ENCODE peak calls at places on chromosomes 11 and 22, in four cellular contexts. One of them, this sample, is unnamed.

GRCh38 chr22:21961886-21962654 is 9.4 kb upstream of the PPM1F start:
- DNase-seq in fibroblast of lung: peak; percentile 41
- DNase-seq in fibroblast of pulmonary artery: no peak
- DNase-seq in mucosa of descending colon: peak; percentile 26
- DNase-seq in this sample: peak; percentile 41

GRCh38 chr11:126186031-126186698 is 25.3 kb downstream of the RPUSD4 start:
- DNase-seq in fibroblast of lung: no peak
- DNase-seq in fibroblast of pulmonary artery: no peak
- DNase-seq in mucosa of descending colon: no peak
- DNase-seq in this sample: no peak

GRCh38 chr11:99154277-99154676 is 133.5 kb downstream of the CNTN5 start:
- DNase-seq in fibroblast of lung: no peak
- DNase-seq in fibroblast of pulmonary artery: no peak
- DNase-seq in mucosa of descending colon: no peak
- DNase-seq in this sample: no peak

GRCh38 chr22:42792453-42792908 is 64.6 kb downstream of the ARFGAP3 start:
- DNase-seq in fibroblast of lung: no peak
- DNase-seq in fibroblast of pulmonary artery: no peak
- DNase-seq in mucosa of descending colon: no peak
- DNase-seq in this sample: no peak

GRCh38 chr11:76770642-76771445 is 12.3 kb upstream of the TSKU start:
- DNase-seq in fibroblast of lung: peak; percentile 98
- DNase-seq in fibroblast of pulmonary artery: peak; percentile 79
- DNase-seq in mucosa of descending colon: peak; percentile 53
- DNase-seq in this sample: peak; percentile 94

GRCh38 chr22:40898850-40899357 is 37.0 kb upstream of the DNAJB7 start:
- DNase-seq in fibroblast of lung: peak; percentile 58
- DNase-seq in fibroblast of pulmonary artery: peak; percentile 73
- DNase-seq in mucosa of descending colon: peak; percentile 17
- DNase-seq in this sample: peak; percentile 62

GRCh38 chr11:32884770-32885384 is 7.7 kb upstream of the QSER1 start:
- DNase-seq in fibroblast of lung: peak; percentile 7
- DNase-seq in fibroblast of pulmonary artery: peak; percentile 36
- DNase-seq in mucosa of descending colon: no peak
- DNase-seq in this sample: peak; percentile 19

GRCh38 chr11:134040386-134041297 is 28.2 kb upstream of the JAM3 start:
- DNase-seq in fibroblast of lung: peak; percentile 90
- DNase-seq in fibroblast of pulmonary artery: peak; percentile 56
- DNase-seq in mucosa of descending colon: peak; percentile 43
- DNase-seq in this sample: peak; percentile 85

GRCh38 chr11:134993691-134994243 is 581.7 kb upstream of the B3GAT1 start:
- DNase-seq in fibroblast of lung: no peak
- DNase-seq in fibroblast of pulmonary artery: no peak
- DNase-seq in mucosa of descending colon: no peak
- DNase-seq in this sample: no peak

GRCh38 chr22:23789638-23790037 is 2.9 kb downstream of the SMARCB1 start:
- DNase-seq in fibroblast of lung: no peak
- DNase-seq in fibroblast of pulmonary artery: no peak
- DNase-seq in mucosa of descending colon: no peak
- DNase-seq in this sample: no peak

GRCh38 chr11:63558459-63559157 is 4.6 kb downstream of the PLAAT2 start:
- DNase-seq in fibroblast of lung: no peak
- DNase-seq in fibroblast of pulmonary artery: no peak
- DNase-seq in mucosa of descending colon: no peak
- DNase-seq in this sample: no peak

GRCh38 chr11:19441752-19442553 is 201.2 kb upstream of the E2F8 start:
- DNase-seq in fibroblast of lung: peak; percentile 98
- DNase-seq in fibroblast of pulmonary artery: peak; percentile 97
- DNase-seq in mucosa of descending colon: no peak
- DNase-seq in this sample: peak; percentile 75

GRCh38 chr11:70671083-70671482 is 272.8 kb downstream of the CTTN start:
- DNase-seq in fibroblast of lung: no peak
- DNase-seq in fibroblast of pulmonary artery: no peak
- DNase-seq in mucosa of descending colon: no peak
- DNase-seq in this sample: no peak

GRCh38 chr11:131593301-131593700 is 222.9 kb downstream of the NTM start:
- DNase-seq in fibroblast of lung: no peak
- DNase-seq in fibroblast of pulmonary artery: no peak
- DNase-seq in mucosa of descending colon: no peak
- DNase-seq in this sample: no peak

GRCh38 chr11:76275446-76275845 is 69.1 kb upstream of the WNT11 start:
- DNase-seq in fibroblast of lung: no peak
- DNase-seq in fibroblast of pulmonary artery: no peak
- DNase-seq in mucosa of descending colon: no peak
- DNase-seq in this sample: no peak

GRCh38 chr11:130170345-130170744 is 10.8 kb downstream of the ST14 start:
- DNase-seq in fibroblast of lung: no peak
- DNase-seq in fibroblast of pulmonary artery: no peak
- DNase-seq in mucosa of descending colon: no peak
- DNase-seq in this sample: no peak

GRCh38 chr11:86579406-86579731 is 93.0 kb downstream of the ME3 start:
- DNase-seq in fibroblast of lung: no peak
- DNase-seq in fibroblast of pulmonary artery: no peak
- DNase-seq in mucosa of descending colon: no peak
- DNase-seq in this sample: no peak

GRCh38 chr22:47199261-47199948 is 437.0 kb downstream of the TBC1D22A start:
- DNase-seq in fibroblast of lung: no peak
- DNase-seq in fibroblast of pulmonary artery: no peak
- DNase-seq in mucosa of descending colon: no peak
- DNase-seq in this sample: no peak

GRCh38 chr11:2092464-2092910 is 46.7 kb downstream of the IGF2 start:
- DNase-seq in fibroblast of lung: no peak
- DNase-seq in fibroblast of pulmonary artery: no peak
- DNase-seq in mucosa of descending colon: no peak
- DNase-seq in this sample: no peak

GRCh38 chr11:85889676-85890579 is 34.7 kb downstream of the CCDC83 start:
- DNase-seq in fibroblast of lung: peak; percentile 91
- DNase-seq in fibroblast of pulmonary artery: peak; percentile 77
- DNase-seq in mucosa of descending colon: no peak
- DNase-seq in this sample: peak; percentile 83

GRCh38 chr22:43755452-43755851 is 56.7 kb downstream of the EFCAB6 start:
- DNase-seq in fibroblast of lung: no peak
- DNase-seq in fibroblast of pulmonary artery: no peak
- DNase-seq in mucosa of descending colon: no peak
- DNase-seq in this sample: no peak

GRCh38 chr11:130609121-130610035 is 160.9 kb downstream of the ADAMTS15 start:
- DNase-seq in fibroblast of lung: no peak
- DNase-seq in fibroblast of pulmonary artery: peak; percentile 79
- DNase-seq in mucosa of descending colon: peak; percentile 66
- DNase-seq in this sample: peak; percentile 69

GRCh38 chr22:19109198-19110063 is 12.8 kb downstream of the DGCR2 start:
- DNase-seq in fibroblast of lung: peak; percentile 48
- DNase-seq in fibroblast of pulmonary artery: peak; percentile 90
- DNase-seq in mucosa of descending colon: peak; percentile 44
- DNase-seq in this sample: peak; percentile 78
- H3K4me3 ChIP-seq in fibroblast of lung: no peak overlapping the region
- H3K4me3 ChIP-seq in fibroblast of pulmonary artery: no peak overlapping the region
- H3K4me3 ChIP-seq in mucosa of descending colon: no peak overlapping the region
- H3K4me3 ChIP-seq in this sample: no peak overlapping the region

DNA sequence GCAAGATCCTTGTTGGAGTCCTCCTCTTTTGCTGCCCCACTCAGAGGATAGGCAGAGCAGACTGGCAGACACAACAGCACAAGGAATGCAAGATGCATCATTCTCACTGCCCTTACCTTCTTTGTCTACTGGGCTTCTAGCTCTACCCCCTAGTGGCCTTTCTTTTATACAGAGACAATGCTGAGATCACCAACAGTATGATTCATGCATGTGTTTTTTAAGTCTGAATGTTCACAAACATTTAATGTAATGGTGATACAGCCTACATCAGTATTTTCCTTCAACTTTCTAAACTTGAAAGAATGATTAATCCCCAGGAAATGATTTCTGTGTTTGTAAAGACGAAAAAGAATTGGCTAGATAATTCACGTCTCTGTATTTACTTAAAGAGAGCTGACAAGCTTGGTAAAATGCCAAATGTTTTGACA is at the start of gene MMP10:
- DNase-seq in fibroblast of lung: peak; percentile 74
- DNase-seq in fibroblast of pulmonary artery: peak; percentile 69
- DNase-seq in mucosa of descending colon: no peak
- DNase-seq in this sample: peak; percentile 68
- TF ChIP-seq CTCF in fibroblast of lung: peak; percentile 66
- TF ChIP-seq CTCF in fibroblast of pulmonary artery: peak; percentile 71
- TF ChIP-seq CTCF in mucosa of descending colon: no peak
- TF ChIP-seq CTCF in this sample: peak; percentile 72

DNA sequence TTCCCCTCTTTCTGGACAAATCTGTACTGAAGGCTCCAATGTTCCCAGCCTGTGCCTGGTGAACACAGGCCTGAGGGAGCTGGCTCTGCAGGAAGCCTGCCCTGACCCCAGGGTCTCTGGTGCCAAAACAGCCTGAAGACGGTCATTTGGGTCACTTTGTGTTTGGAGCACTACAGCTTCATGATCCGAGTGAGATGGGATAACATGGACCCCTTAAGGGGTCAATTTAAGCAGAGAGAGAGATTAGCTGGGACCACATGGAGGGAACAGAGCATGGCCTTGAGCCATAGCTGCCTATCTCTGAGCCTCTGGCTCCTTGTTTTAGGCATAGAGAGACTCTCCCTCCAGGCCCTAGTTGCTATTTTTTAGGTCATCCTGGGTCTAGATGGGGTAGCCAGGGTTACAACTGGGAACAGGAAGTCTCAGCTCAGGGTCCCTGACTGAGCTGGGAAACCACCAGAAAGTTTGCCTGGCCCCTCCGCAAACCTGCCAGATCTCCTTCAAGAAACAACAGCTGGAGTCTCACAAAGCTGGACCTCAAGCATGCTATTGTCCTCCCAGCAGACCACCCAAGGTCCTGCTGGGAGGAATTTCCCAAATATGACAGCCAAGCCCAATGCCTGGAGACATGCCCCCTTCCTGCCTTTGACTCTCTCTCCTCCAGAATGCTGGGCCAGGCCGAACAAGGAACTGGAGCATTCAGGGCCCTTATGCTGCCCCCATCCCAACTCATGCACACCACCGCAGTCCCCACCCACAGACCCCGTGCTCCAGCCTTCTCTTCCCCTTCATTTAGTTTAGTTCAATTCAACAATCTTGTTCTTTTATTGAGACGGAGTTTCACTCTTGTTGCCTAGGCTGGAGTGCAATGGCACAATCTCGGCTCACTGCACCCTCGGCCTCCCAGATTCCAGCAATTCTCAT is 4.0 kb downstream of the SLCO2B1 start:
- DNase-seq in fibroblast of lung: no peak
- DNase-seq in fibroblast of pulmonary artery: peak; percentile 70
- DNase-seq in mucosa of descending colon: no peak
- DNase-seq in this sample: no peak
- H3K4me3 ChIP-seq in fibroblast of lung: no peak overlapping the region
- H3K4me3 ChIP-seq in fibroblast of pulmonary artery: no peak overlapping the region
- H3K4me3 ChIP-seq in mucosa of descending colon: no peak overlapping the region
- H3K4me3 ChIP-seq in this sample: no peak overlapping the region

GRCh38 chr11:3942160-3942955 is 86.9 kb downstream of the STIM1 start:
- DNase-seq in fibroblast of lung: no peak
- DNase-seq in fibroblast of pulmonary artery: no peak
- DNase-seq in mucosa of descending colon: no peak
- DNase-seq in this sample: no peak
- TF ChIP-seq CTCF in fibroblast of lung: peak; percentile 7
- TF ChIP-seq CTCF in fibroblast of pulmonary artery: no peak
- TF ChIP-seq CTCF in mucosa of descending colon: no peak
- TF ChIP-seq CTCF in this sample: no peak

GRCh38 chr11:65419460-65419772 is 3.2 kb upstream of the NEAT1 start:
- DNase-seq in fibroblast of lung: no peak
- DNase-seq in fibroblast of pulmonary artery: no peak
- DNase-seq in mucosa of descending colon: no peak
- DNase-seq in this sample: no peak
- H3K4me3 ChIP-seq in fibroblast of lung: peak overlapping the region; percentile 61
- H3K4me3 ChIP-seq in fibroblast of pulmonary artery: peak overlapping the region; percentile 50
- H3K4me3 ChIP-seq in mucosa of descending colon: no peak overlapping the region
- H3K4me3 ChIP-seq in this sample: peak overlapping the region; percentile 57

This sample was measured in AG10803.